ENCODE peak calls at places on chromosomes 12 and 14, in eight cellular contexts. U is suprapubic skin, G is Peyer's patch, A is upper lobe of left lung, D is ovary, V is A549, C is breast epithelium, L is testis. K is an unnamed sample. For H3K4me1, the result is how much of the 10 kb centered on the place peaks cover.

GRCh38 chr12:66044731-66045130 is 85.8 kb downstream of the LLPH start:
- DNase-seq in C (no peak), G (no peak), U (no peak), V (no peak), A (no peak), D (no peak), L (no peak), K (no peak)

GRCh38 chr14:36515896-36516718 is 3.9 kb downstream of the NKX2-1 start:
- DNase-seq in A (no peak), C (no peak), U (no peak), G (no peak), L (no peak), V (no peak), D (no peak), K (no peak)

GRCh38 chr14:102568115-102568614 is 24.3 kb upstream of the RCOR1 start:
- DNase-seq in D (no peak), L (no peak), C (no peak), A (no peak), V (peak), G (peak), U (no peak), K (no peak)

GRCh38 chr14:77044776-77045569 is 16.5 kb upstream of the IRF2BPL start:
- DNase-seq in L (peak), C (no peak), D (peak), G (no peak), U (no peak), V (no peak), A (no peak), K (peak)

GRCh38 chr12:112116232-112117060 is 7.9 kb upstream of the NAA25 start:
- DNase-seq in V (peak), D (peak), L (peak), C (no peak), A (no peak), G (no peak), U (peak), K (peak)

GRCh38 chr14:23186913-23187654 is 3.6 kb upstream of the SLC7A8 start:
- DNase-seq in C (no peak), U (no peak), D (no peak), A (no peak), V (peak), G (no peak), L (peak), K (peak)

GRCh38 chr12:67630373-67631088 is 18.0 kb upstream of the DYRK2 start:
- DNase-seq in D (peak), V (no peak), L (peak), U (no peak), A (no peak), G (peak), C (no peak), K (no peak)

GRCh38 chr12:28114488-28114887 is 75.8 kb upstream of the CCDC91 start:
- DNase-seq in V (no peak), L (no peak), G (no peak), C (no peak), D (no peak), A (no peak), U (no peak), K (no peak)

GRCh38 chr14:56216631-56217379 is 98.6 kb downstream of the PELI2 start:
- DNase-seq in U (no peak), A (peak), G (peak), L (peak), D (peak), C (no peak), V (no peak), K (peak)

GRCh38 chr12:40010899-40011774 is 94.7 kb downstream of the SLC2A13 start:
- DNase-seq in D (peak), L (peak), A (no peak), V (peak), U (no peak), C (no peak), G (peak), K (peak)

GRCh38 chr12:116924558-116925453 is 14.1 kb downstream of the FBXW8 start:
- DNase-seq in V (no peak), G (peak), A (no peak), C (no peak), U (no peak), L (no peak), D (no peak), K (no peak)

GRCh38 chr12:12872139-12872933 is 19.0 kb upstream of the GPRC5A start:
- DNase-seq in L (no peak), C (no peak), A (no peak), D (no peak), V (peak), U (no peak), G (no peak), K (no peak)

GRCh38 chr14:22276913-22277816 is 311.9 kb downstream of the DAD1 start:
- DNase-seq in V (no peak), D (no peak), U (no peak), A (no peak), C (no peak), G (no peak), L (no peak), K (no peak)

GRCh38 chr14:75711796-75712211 is 50.8 kb downstream of the TTLL5 start:
- DNase-seq in C (peak), U (peak), D (peak), L (peak), G (no peak), V (peak), A (peak), K (no peak)

GRCh38 chr14:67886221-67886620 is 66.6 kb downstream of the RAD51B start:
- DNase-seq in G (no peak), L (no peak), D (no peak), V (no peak), A (no peak), U (no peak), C (no peak), K (no peak)

GRCh38 chr14:35821546-35822411 is 4.4 kb upstream of the BRMS1L start:
- DNase-seq in V (peak), D (no peak), G (no peak), U (no peak), C (no peak), A (no peak), L (no peak), K (no peak)

GRCh38 chr12:81570234-81570633 is 188.9 kb downstream of the PPFIA2 start:
- DNase-seq in D (no peak), C (no peak), V (no peak), L (no peak), G (no peak), U (no peak), A (no peak), K (no peak)

GRCh38 chr12:76106631-76107030 is 22.1 kb upstream of the NAP1L1 start:
- DNase-seq in C (no peak), U (no peak), L (no peak), D (no peak), V (no peak), A (no peak), G (no peak), K (no peak)

GRCh38 chr14:89956294-89957009 is 725 bp downstream of the TDP1 start:
- DNase-seq in U (peak), L (peak), V (no peak), G (peak), C (peak), D (peak), A (no peak), K (no peak)

GRCh38 chr12:118404876-118405521 is 28.6 kb downstream of the SUDS3 start:
- DNase-seq in V (peak), D (peak), U (no peak), A (no peak), L (peak), C (no peak), G (peak), K (peak)

GRCh38 chr12:64810831-64811230 is 13.6 kb upstream of the TBC1D30 start:
- DNase-seq in C (no peak), D (no peak), V (no peak), G (no peak), A (no peak), L (no peak), U (no peak), K (no peak)

GRCh38 chr14:77032483-77032853 is 4.0 kb upstream of the IRF2BPL start:
- DNase-seq in G (no peak), L (no peak), C (no peak), A (no peak), U (no peak), V (no peak), D (no peak), K (no peak)

GRCh38 chr12:52168019-52168717 is 23.6 kb downstream of the KRT80 start:
- DNase-seq in U (no peak), L (no peak), A (no peak), V (peak), D (no peak), C (no peak), G (no peak), K (no peak)

GRCh38 chr14:63432228-63432627 is 110.9 kb downstream of the PPP2R5E start:
- DNase-seq in V (no peak), U (no peak), L (no peak), A (no peak), C (no peak), D (no peak), G (no peak), K (no peak)

GRCh38 chr12:53552346-53553327 is 45.4 kb upstream of the NPFF start:
- DNase-seq in D (no peak), V (no peak), G (no peak), A (no peak), L (no peak), U (no peak), C (no peak), K (no peak)

GRCh38 chr14:36503771-36504741 is 16.0 kb downstream of the NKX2-1 start:
- DNase-seq in V (no peak), D (no peak), A (peak), G (no peak), L (no peak), C (no peak), U (no peak), K (no peak)

GRCh38 chr12:78898416-78898815 is 33.8 kb downstream of the SYT1 start:
- DNase-seq in U (no peak), D (peak), V (no peak), A (no peak), L (peak), G (no peak), C (no peak), K (no peak)

GRCh38 chr14:63896278-63896720 is 43.5 kb downstream of the SYNE2 start:
- DNase-seq in A (no peak), V (no peak), C (peak), G (no peak), U (peak), D (peak), L (peak), K (peak)

GRCh38 chr12:75986001-75986739 is 45.4 kb downstream of the PHLDA1 start:
- DNase-seq in U (no peak), L (no peak), C (no peak), D (no peak), V (no peak), A (no peak), G (no peak), K (no peak)

GRCh38 chr12:122182887-122183587 is at the start of gene LRRC43:
- DNase-seq in C (no peak), L (peak), D (peak), V (no peak), U (no peak), G (peak), A (peak), K (no peak)

GRCh38 chr12:10361622-10362021 is 28.2 kb downstream of the KLRK1 start:
- DNase-seq in V (no peak), D (no peak), C (no peak), G (no peak), L (peak), A (no peak), U (no peak), K (no peak)
- H3K4me1 ChIP-seq in V (under half), D (under half), C (under half), G (under half), L (under half), A (under half), U (under half), K (under half)

DNA sequence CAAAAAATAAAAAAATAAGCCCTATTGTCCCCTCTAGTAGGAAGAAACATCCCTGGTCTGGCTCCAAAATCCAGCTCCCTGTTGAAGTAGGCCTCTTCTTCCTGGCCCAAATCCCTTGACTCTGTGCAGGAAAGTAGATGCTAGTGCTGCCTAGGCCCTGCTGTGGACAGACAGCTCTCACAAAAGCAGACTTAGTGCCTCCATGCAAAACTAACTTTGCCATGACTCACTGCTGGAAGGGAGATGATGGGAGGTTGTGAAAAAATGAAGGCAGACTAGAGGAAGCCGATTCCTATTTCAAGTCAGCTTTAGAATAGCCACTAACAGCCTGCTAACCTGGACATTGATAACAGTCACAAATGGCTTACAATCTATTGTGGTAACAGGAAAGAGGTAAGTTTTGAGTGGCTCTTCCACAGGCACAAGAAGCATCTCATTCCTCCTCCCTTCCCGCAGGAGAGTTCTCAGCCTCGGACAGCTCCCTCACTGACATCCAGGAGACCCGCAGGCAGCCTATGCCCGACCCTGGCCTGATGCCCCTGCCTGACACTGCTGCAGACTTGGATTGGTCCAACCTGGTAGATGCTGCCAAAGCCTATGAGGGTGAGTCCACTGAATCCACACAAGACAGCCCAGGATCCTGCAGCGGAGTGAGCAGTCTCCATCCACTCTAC is 198.9 kb upstream of the RGS6 start:
- DNase-seq in G (no peak), C (no peak), D (no peak), V (no peak), U (no peak), L (no peak), A (peak), K (no peak)
- H3K27ac ChIP-seq in G (no peak), C (no peak), D (no peak), V (no peak), U (no peak), L (no peak), A (no peak), K (no peak)

DNA sequence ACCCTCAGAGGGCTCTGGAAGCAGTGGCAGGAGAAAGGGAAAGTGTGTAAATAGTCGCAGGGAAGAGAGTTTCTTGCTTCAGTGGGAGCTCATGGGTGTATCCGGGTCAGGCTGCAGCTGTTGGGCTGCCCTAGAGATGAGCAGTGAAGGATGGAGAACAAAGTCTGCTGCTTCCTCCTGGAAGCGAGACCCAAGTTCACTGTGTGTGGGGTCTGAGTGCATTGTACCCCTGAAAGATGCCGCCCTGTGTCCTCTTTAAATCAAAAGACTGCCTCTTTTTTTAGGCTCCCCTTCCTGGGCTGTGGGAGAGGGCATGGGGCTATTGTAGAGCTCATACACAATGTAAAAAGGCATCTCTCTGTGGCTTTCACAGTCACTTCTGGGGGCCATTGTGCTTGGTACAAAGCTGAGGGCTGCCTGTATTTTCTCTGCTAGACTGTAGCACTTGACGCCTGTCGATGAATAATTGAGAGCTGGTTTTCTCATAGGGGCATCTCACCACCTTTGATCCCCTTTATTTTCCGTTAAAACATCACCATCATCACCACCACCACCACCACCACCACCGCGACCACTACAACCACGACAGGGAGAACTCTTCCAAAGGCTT is 16.7 kb downstream of the CHST11 start:
- DNase-seq in U (no peak), C (no peak), D (no peak), A (no peak), V (no peak), G (peak), L (no peak), K (no peak)
- TF ChIP-seq POLR2A in U (no peak), C (no peak), D (no peak), A (no peak), V (no peak), G (no peak), L (no peak), K (no peak)

GRCh38 chr12:80490329-80490728 is 46.3 kb downstream of the PTPRQ start:
- DNase-seq in V (no peak), U (no peak), D (no peak), G (no peak), C (no peak), A (no peak), L (no peak), K (no peak)
- H3K4me1 ChIP-seq in V (under half), U (under half), D (under half), G (under half), C (under half), A (under half), L (under half), K (under half)

GRCh38 chr12:2624543-2625266 is 170.1 kb upstream of the FKBP4 start:
- DNase-seq in D (no peak), G (no peak), V (no peak), A (peak), U (no peak), C (peak), L (no peak), K (no peak)
- H3K27ac ChIP-seq in D (no peak), G (no peak), V (no peak), A (no peak), U (no peak), C (peak), L (no peak), K (no peak)

GRCh38 chr12:110578522-110579238 is 4.4 kb downstream of the PPTC7 start:
- DNase-seq in U (no peak), G (no peak), D (no peak), A (no peak), V (no peak), C (no peak), L (no peak), K (no peak)
- TF ChIP-seq POLR2A in U (no peak), G (no peak), D (no peak), A (no peak), V (no peak), C (no peak), L (no peak), K (no peak)

DNA sequence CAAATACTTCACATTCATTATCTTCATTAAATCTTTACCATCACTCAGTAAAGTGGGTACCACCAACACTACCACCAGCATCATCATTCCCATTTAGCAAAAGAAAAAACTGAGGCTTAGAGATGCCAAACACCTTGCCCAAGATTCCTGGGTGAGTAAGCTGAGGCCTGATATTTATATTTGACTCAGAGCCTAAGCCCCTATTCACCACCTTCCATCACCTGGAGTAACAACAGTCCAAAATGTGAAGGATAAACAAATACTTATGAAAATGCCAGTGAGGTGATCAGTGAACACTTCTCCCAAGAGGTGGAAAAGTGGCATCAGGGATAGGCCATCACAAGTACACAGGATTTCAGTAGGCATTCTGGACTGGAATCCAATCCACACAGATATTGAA is 3.7 kb downstream of the SLC38A1 start:
- DNase-seq in A (no peak), C (no peak), V (no peak), G (no peak), D (no peak), U (no peak), L (no peak), K (no peak)
- H3K4me1 ChIP-seq in A (under half), C (under half), V (half or more), G (under half), D (under half), U (half or more), L (under half), K (under half)